ENCODE peak calls at places on chromosome 6, in four cellular contexts. D is IMR-90, Q is H1, X is neuronal stem cell. H is an unnamed sample.

GRCh38 chr6:53691252-53691651 is 25.7 kb upstream of the KLHL31 start:
- DNase-seq in Q (no peak), D (no peak), X (no peak), H (no peak)

GRCh38 chr6:7433211-7433610 is 43.6 kb downstream of the RIOK1 start:
- DNase-seq in X (no peak), D (no peak), Q (no peak), H (no peak)

GRCh38 chr6:31901953-31902643 is at the start of gene ZBTB12:
- DNase-seq in Q (peak; percentile 86), D (peak; percentile 98), X (peak; percentile 99), H (peak; percentile 94)

GRCh38 chr6:2973656-2974055 is 2.3 kb upstream of the SERPINB6 start:
- DNase-seq in X (no peak), Q (no peak), D (no peak), H (no peak)

GRCh38 chr6:167697316-167697715 is 129.4 kb upstream of the AFDN start:
- DNase-seq in X (no peak), D (no peak), Q (no peak), H (no peak)

GRCh38 chr6:37804676-37805075 is 14.9 kb upstream of the ZFAND3 start:
- DNase-seq in X (no peak), D (no peak), Q (no peak), H (no peak)

GRCh38 chr6:28922841-28923317 is 906 bp downstream of the TRIM27 start:
- DNase-seq in D (peak; percentile 31), Q (no peak), X (no peak), H (no peak)

GRCh38 chr6:3751019-3751729 is at the start of gene PXDC1:
- DNase-seq in X (peak; percentile 31), D (no peak), Q (no peak), H (peak; percentile 48)

GRCh38 chr6:9482030-9482731 is 932.7 kb downstream of the TFAP2A start:
- DNase-seq in D (peak; percentile 96), Q (no peak), X (no peak), H (no peak)

GRCh38 chr6:71410681-71411080 is 122.1 kb downstream of the OGFRL1 start:
- DNase-seq in Q (no peak), D (no peak), X (no peak), H (no peak)

GRCh38 chr6:44481056-44481455 is 93.5 kb downstream of the CDC5L start:
- DNase-seq in D (no peak), X (no peak), Q (no peak), H (no peak)

GRCh38 chr6:87702589-87702945 is 534 bp upstream of the AKIRIN2 start:
- DNase-seq in Q (no peak), X (no peak), D (peak; percentile 76), H (no peak)

GRCh38 chr6:170289108-170289931 is 1.6 kb downstream of the DLL1 start:
- DNase-seq in D (no peak), Q (no peak), X (no peak), H (no peak)
- H3K27ac ChIP-seq in D (no peak overlapping the region), Q (no peak overlapping the region), X (no peak overlapping the region), H (no peak overlapping the region)

GRCh38 chr6:47094351-47094925 is 52.3 kb upstream of the ADGRF1 start:
- DNase-seq in X (no peak), D (peak; percentile 13), Q (no peak), H (no peak)

GRCh38 chr6:47098570-47098993 is 56.5 kb upstream of the ADGRF1 start:
- DNase-seq in X (no peak), D (peak; percentile 45), Q (no peak), H (no peak)

GRCh38 chr6:47093169-47093568 is 51.0 kb upstream of the ADGRF1 start:
- DNase-seq in D (no peak), Q (no peak), X (no peak), H (no peak)

GRCh38 chr6:47096233-47096887 is 54.2 kb upstream of the ADGRF1 start:
- DNase-seq in Q (no peak), D (no peak), X (no peak), H (no peak)

DNA sequence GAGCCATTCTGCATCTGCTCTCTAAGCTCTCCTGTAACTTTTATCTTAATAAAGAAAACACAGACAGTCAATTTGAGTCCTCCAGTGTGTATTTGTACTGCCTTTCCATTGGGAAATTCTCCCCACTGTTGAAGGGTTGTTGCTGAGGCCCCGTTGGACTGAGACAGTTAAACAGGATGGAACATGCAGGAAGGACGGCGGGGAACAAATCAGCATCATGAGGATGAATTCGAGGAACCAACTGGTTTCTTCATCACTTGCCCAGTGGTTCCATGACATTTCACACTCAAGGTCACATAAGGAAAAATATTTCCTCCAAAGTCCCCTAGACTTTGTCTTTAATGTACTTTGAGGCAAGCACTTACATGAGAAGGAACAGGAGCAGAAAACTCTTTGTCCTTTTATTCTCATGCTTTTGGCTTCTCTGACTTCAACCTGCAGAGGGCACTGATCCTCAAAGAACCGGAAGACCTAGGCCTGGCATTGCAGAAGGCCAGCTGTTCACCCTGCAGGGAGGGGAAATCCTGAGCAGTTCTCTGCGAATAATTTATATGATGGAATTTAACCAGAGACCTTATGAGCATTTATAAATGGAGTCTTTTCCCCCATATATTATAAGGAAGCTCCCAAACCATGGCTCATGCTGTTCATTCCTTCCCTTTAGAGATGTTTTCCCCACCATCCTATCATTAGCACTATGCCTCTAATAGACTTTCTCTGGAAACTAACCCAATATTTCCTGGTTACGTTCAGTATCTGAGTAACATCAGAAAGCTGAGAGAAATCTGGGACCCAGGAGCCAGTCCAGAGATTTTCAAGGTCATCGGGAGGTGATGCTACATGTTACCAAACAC is 55.2 kb upstream of the ADGRF1 start:
- DNase-seq in X (peak; percentile 49), D (peak; percentile 85), Q (no peak), H (peak; percentile 69)
- H3K14ac ChIP-seq in X (no peak overlapping the region), D (no peak overlapping the region), Q (no peak overlapping the region), H (no peak overlapping the region)

GRCh38 chr6:127954082-127954481 is 53.2 kb upstream of the THEMIS start:
- DNase-seq in D (peak; percentile 22), Q (no peak), X (no peak), H (no peak)

GRCh38 chr6:127950566-127951141 is 49.8 kb upstream of the THEMIS start:
- DNase-seq in X (no peak), D (no peak), Q (no peak), H (no peak)

GRCh38 chr6:127952831-127953230 is 52.0 kb upstream of the THEMIS start:
- DNase-seq in X (no peak), Q (no peak), D (no peak), H (no peak)

GRCh38 chr6:127951172-127951995 is 50.5 kb upstream of the THEMIS start:
- DNase-seq in Q (no peak), X (no peak), D (no peak), H (no peak)

DNA sequence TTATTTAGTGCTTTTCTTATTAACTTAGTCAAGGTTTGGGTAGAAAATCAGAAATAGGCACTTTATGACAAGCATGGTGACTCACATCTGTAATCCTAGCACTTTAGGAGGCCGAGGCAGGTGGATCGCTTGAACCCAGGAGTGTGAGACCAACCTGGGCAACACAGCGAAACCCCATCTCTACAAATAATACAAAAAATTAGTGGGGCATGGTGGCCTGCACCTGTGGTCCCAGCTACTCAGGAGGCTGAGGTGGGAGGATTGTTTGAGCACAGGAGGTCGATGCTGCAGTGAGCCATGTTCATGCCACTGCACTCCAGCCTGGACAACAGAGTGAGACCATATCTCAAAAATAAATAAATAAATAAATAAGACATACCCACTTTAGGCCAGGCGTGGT is 51.3 kb upstream of the THEMIS start:
- DNase-seq in D (no peak), X (no peak), Q (no peak), H (no peak)
- H3K27ac ChIP-seq in D (no peak overlapping the region), X (no peak overlapping the region), Q (no peak overlapping the region), H (no peak overlapping the region)

DNA sequence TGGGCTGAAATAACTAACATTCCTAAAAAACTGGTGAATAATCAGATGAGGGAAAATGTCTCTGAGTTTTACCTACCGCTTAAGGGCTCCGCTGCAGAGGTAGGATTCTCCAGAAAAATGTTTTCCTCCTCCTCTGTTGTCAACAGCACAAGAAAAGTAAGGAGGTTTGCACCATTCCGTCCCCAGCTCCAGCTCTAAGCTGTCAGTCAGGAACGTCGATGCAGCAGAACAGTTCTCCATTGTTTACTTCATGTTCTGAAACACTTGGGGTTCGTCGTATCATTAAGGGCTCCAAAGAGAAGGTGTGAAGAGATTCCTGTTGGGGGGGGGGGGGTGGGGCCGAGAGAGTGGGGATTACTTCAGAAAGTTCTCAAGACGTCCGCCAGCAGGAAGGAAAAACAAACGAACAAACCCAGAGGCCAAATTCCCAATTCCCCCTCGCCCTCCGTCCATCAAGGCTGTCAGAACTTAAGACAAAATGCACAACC is 734 bp downstream of the MMS22L start:
- DNase-seq in D (no peak), X (peak; percentile 15), Q (no peak), H (no peak)
- H3K14ac ChIP-seq in D (peak overlapping the region; percentile 44), X (no peak overlapping the region), Q (no peak overlapping the region), H (peak overlapping the region; percentile 80)

H was measured in H9.